ENCODE peak calls at places on chromosomes 13 and 19, in six cellular contexts. I is HepG2, D is A549, L is K562, K is endothelial cell of umbilical vein, P is GM12878. E is an unnamed sample.

GRCh38 chr19:38878575-38879399 is 712 bp upstream of the RINL start:
- DNase-seq in L (no peak), I (no peak), K (no peak), D (no peak), P (no peak), E (peak)

GRCh38 chr13:110521946-110522345 is 39.6 kb downstream of the RAB20 start:
- DNase-seq in P (no peak), I (no peak), K (no peak), D (no peak), L (no peak), E (peak)

GRCh38 chr13:83449666-83450395 is 432.4 kb downstream of the SLITRK1 start:
- DNase-seq in D (peak), P (no peak), K (no peak), I (no peak), L (no peak), E (no peak)

GRCh38 chr13:59326717-59327116 is 837.0 kb downstream of the DIAPH3 start:
- DNase-seq in I (no peak), D (no peak), P (no peak), K (no peak), L (no peak), E (no peak)

GRCh38 chr19:29422047-29422446 is 103.7 kb upstream of the VSTM2B start:
- DNase-seq in K (no peak), I (no peak), P (no peak), D (no peak), L (no peak), E (no peak)

GRCh38 chr19:45613926-45614725 is 12.1 kb upstream of the GPR4 start:
- DNase-seq in I (no peak), K (peak), L (no peak), D (peak), P (peak), E (peak)

GRCh38 chr19:56949651-56950050 is 109.1 kb upstream of the PEG3 start:
- DNase-seq in L (no peak), K (no peak), P (no peak), D (no peak), I (no peak), E (no peak)

GRCh38 chr13:22076658-22077057 is 405.8 kb downstream of the FGF9 start:
- DNase-seq in K (no peak), D (no peak), I (no peak), P (no peak), L (no peak), E (no peak)

GRCh38 chr13:32499538-32500210 is 38.9 kb downstream of the N4BP2L2 start:
- DNase-seq in L (no peak), K (no peak), D (no peak), I (peak), P (no peak), E (no peak)

GRCh38 chr19:19591133-19591825 is 27.2 kb downstream of the PBX4 start:
- DNase-seq in L (no peak), K (no peak), D (peak), P (peak), I (peak), E (peak)

GRCh38 chr19:35213678-35214632 is 14.6 kb downstream of the FAM187B start:
- DNase-seq in K (peak), D (peak), L (peak), P (peak), I (no peak), E (peak)

GRCh38 chr13:52104624-52105023 is 24.2 kb downstream of the NEK5 start:
- DNase-seq in I (peak), K (no peak), D (peak), L (no peak), P (no peak), E (peak)

GRCh38 chr19:18589380-18590272 is 1.0 kb downstream of the REX1BD start:
- DNase-seq in P (no peak), K (peak), L (peak), I (peak), D (peak), E (peak)

GRCh38 chr19:48813123-48813911 is 2.5 kb upstream of the BCAT2 start:
- DNase-seq in D (no peak), I (peak), L (no peak), P (no peak), K (no peak), E (peak)

GRCh38 chr19:58374200-58374599 is 6.6 kb downstream of the ZNF837 start:
- DNase-seq in L (no peak), I (no peak), K (no peak), P (no peak), D (no peak), E (peak)

GRCh38 chr13:113839536-113840204 is 24.2 kb downstream of the GAS6 start:
- DNase-seq in K (no peak), P (no peak), D (no peak), I (no peak), L (no peak), E (no peak)

GRCh38 chr13:30143671-30144400 is 163.5 kb downstream of the KATNAL1 start:
- DNase-seq in I (no peak), L (no peak), K (no peak), P (no peak), D (no peak), E (peak)

GRCh38 chr13:25493930-25494707 is 122.3 kb downstream of the ATP8A2 start:
- DNase-seq in D (no peak), L (no peak), P (no peak), I (no peak), K (no peak), E (peak)

GRCh38 chr13:29529755-29530154 is 65.7 kb downstream of the SLC7A1 start:
- DNase-seq in P (no peak), K (no peak), D (no peak), L (no peak), I (no peak), E (no peak)

GRCh38 chr13:49811527-49811908 is 19.0 kb upstream of the KPNA3 start:
- DNase-seq in L (no peak), P (no peak), I (no peak), D (no peak), K (no peak), E (no peak)

GRCh38 chr19:17107546-17108452 is 32.2 kb downstream of the MYO9B start:
- DNase-seq in P (no peak), I (peak), K (peak), D (peak), L (no peak), E (peak)
- TF ChIP-seq MAX in P (no peak), I (no peak), K (no peak), D (peak), L (no peak), E (peak)

GRCh38 chr19:990119-990571 is 6.0 kb downstream of the WDR18 start:
- DNase-seq in I (no peak), L (no peak), D (no peak), P (no peak), K (no peak), E (no peak)
- TF ChIP-seq MYC in I (no peak), L (no peak), D (no peak), P (no peak), K (no peak), E (no peak)

DNA sequence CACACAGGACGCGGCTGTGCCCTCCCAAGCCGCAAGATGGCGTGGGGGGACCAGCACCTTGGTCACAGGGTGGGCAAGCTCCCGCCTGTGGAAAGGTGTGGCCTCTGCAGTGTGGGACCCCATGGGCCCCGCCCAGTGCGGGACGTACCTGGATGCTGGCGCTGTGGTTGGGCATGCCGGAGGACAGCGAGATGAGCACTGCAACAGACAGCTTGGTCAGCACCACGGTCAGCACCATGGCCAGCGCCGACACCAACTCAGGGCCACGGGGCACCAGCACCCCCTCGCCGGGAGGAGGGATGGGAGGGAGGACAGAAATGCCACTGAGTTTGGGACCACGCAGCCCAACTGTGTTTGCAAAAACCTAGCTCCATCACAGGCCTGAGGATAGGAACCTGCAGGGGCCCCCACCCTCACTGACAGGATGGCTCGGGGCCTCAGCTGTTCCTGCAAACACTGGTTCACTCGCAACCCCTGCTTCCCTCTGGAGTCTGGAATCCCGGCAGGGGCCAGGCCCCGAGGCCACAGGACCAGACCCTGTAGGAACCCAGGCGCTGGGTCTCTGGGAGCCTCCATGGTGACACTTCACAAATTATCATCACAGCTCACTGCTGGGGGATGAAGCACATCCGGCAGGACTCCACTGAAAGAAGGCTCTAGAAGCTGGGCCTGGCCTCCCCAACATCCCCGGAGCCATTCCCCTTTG is 27.1 kb downstream of the IZUMO4 start:
- DNase-seq in P (no peak), D (no peak), K (no peak), L (peak), I (no peak), E (peak)
- TF ChIP-seq MAX in P (no peak), D (no peak), K (no peak), L (no peak), I (no peak), E (peak)

GRCh38 chr19:3443840-3444694 is 36.3 kb downstream of the SMIM24 start:
- DNase-seq in I (peak), L (no peak), K (peak), D (no peak), P (no peak), E (no peak)
- TF ChIP-seq MYC in I (no peak), L (no peak), K (peak), D (no peak), P (no peak), E (no peak)

E was measured in NB4.